ENCODE peak calls at places on chromosomes 3 and 15, in eight cellular contexts. One of them, this sample, is unnamed. For H3K27me3, the result is how much of the 10 kb centered on the place peaks cover.

GRCh38 chr15:86036243-86036642 is 43.4 kb upstream of the AGBL1 start:
- DNase-seq in heart left ventricle: no peak
- DNase-seq in AG04450: no peak
- DNase-seq in CD8-positive, alpha-beta T cell: no peak
- DNase-seq in uterus: no peak
- DNase-seq in right cardiac atrium: no peak
- DNase-seq in neuronal stem cell: no peak
- DNase-seq in tibial artery: no peak
- DNase-seq in this sample: no peak

GRCh38 chr15:82647835-82648256 is 683 bp upstream of the CPEB1 start:
- DNase-seq in heart left ventricle: no peak
- DNase-seq in AG04450: no peak
- DNase-seq in CD8-positive, alpha-beta T cell: peak
- DNase-seq in uterus: peak
- DNase-seq in right cardiac atrium: no peak
- DNase-seq in neuronal stem cell: no peak
- DNase-seq in tibial artery: no peak
- DNase-seq in this sample: no peak

GRCh38 chr3:54888162-54888561 is 39.7 kb downstream of the LRTM1 start:
- DNase-seq in heart left ventricle: no peak
- DNase-seq in AG04450: no peak
- DNase-seq in CD8-positive, alpha-beta T cell: no peak
- DNase-seq in uterus: no peak
- DNase-seq in right cardiac atrium: no peak
- DNase-seq in neuronal stem cell: no peak
- DNase-seq in tibial artery: no peak
- DNase-seq in this sample: no peak

GRCh38 chr3:5197470-5198312 is 10.2 kb downstream of the EDEM1 start:
- DNase-seq in heart left ventricle: no peak
- DNase-seq in AG04450: no peak
- DNase-seq in CD8-positive, alpha-beta T cell: no peak
- DNase-seq in uterus: no peak
- DNase-seq in right cardiac atrium: no peak
- DNase-seq in neuronal stem cell: no peak
- DNase-seq in tibial artery: no peak
- DNase-seq in this sample: no peak

GRCh38 chr3:42545284-42545900 is 36.4 kb downstream of the SEC22C start:
- DNase-seq in heart left ventricle: no peak
- DNase-seq in AG04450: no peak
- DNase-seq in CD8-positive, alpha-beta T cell: no peak
- DNase-seq in uterus: no peak
- DNase-seq in right cardiac atrium: no peak
- DNase-seq in neuronal stem cell: no peak
- DNase-seq in tibial artery: no peak
- DNase-seq in this sample: no peak

GRCh38 chr3:2870714-2871353 is 239.3 kb downstream of the IL5RA start:
- DNase-seq in heart left ventricle: no peak
- DNase-seq in AG04450: no peak
- DNase-seq in CD8-positive, alpha-beta T cell: no peak
- DNase-seq in uterus: no peak
- DNase-seq in right cardiac atrium: no peak
- DNase-seq in neuronal stem cell: no peak
- DNase-seq in tibial artery: no peak
- DNase-seq in this sample: no peak

GRCh38 chr3:12812812-12813211 is 16.3 kb downstream of the CAND2 start:
- DNase-seq in heart left ventricle: no peak
- DNase-seq in AG04450: no peak
- DNase-seq in CD8-positive, alpha-beta T cell: no peak
- DNase-seq in uterus: no peak
- DNase-seq in right cardiac atrium: no peak
- DNase-seq in neuronal stem cell: no peak
- DNase-seq in tibial artery: no peak
- DNase-seq in this sample: no peak

GRCh38 chr3:23017800-23018199 is 185.3 kb upstream of the UBE2E2 start:
- DNase-seq in heart left ventricle: no peak
- DNase-seq in AG04450: no peak
- DNase-seq in CD8-positive, alpha-beta T cell: no peak
- DNase-seq in uterus: no peak
- DNase-seq in right cardiac atrium: no peak
- DNase-seq in neuronal stem cell: no peak
- DNase-seq in tibial artery: no peak
- DNase-seq in this sample: no peak

GRCh38 chr3:184523825-184524615 is 37.6 kb upstream of the EPHB3 start:
- DNase-seq in heart left ventricle: no peak
- DNase-seq in AG04450: no peak
- DNase-seq in CD8-positive, alpha-beta T cell: no peak
- DNase-seq in uterus: peak
- DNase-seq in right cardiac atrium: no peak
- DNase-seq in neuronal stem cell: no peak
- DNase-seq in tibial artery: no peak
- DNase-seq in this sample: no peak

GRCh38 chr3:41940393-41940792 is 21.5 kb downstream of the ULK4 start:
- DNase-seq in heart left ventricle: no peak
- DNase-seq in AG04450: no peak
- DNase-seq in CD8-positive, alpha-beta T cell: no peak
- DNase-seq in uterus: no peak
- DNase-seq in right cardiac atrium: no peak
- DNase-seq in neuronal stem cell: no peak
- DNase-seq in tibial artery: no peak
- DNase-seq in this sample: no peak

GRCh38 chr3:149535395-149535685 is 60.8 kb downstream of the TM4SF4 start:
- DNase-seq in heart left ventricle: no peak
- DNase-seq in AG04450: no peak
- DNase-seq in CD8-positive, alpha-beta T cell: no peak
- DNase-seq in uterus: no peak
- DNase-seq in right cardiac atrium: no peak
- DNase-seq in neuronal stem cell: no peak
- DNase-seq in tibial artery: no peak
- DNase-seq in this sample: no peak

GRCh38 chr3:44509985-44510360 is 32.5 kb upstream of the ZNF445 start:
- DNase-seq in heart left ventricle: no peak
- DNase-seq in AG04450: no peak
- DNase-seq in CD8-positive, alpha-beta T cell: no peak
- DNase-seq in uterus: no peak
- DNase-seq in right cardiac atrium: no peak
- DNase-seq in neuronal stem cell: peak
- DNase-seq in tibial artery: no peak
- DNase-seq in this sample: no peak

GRCh38 chr3:12143949-12144504 is 14.7 kb downstream of the TIMP4 start:
- DNase-seq in heart left ventricle: peak
- DNase-seq in AG04450: peak
- DNase-seq in CD8-positive, alpha-beta T cell: no peak
- DNase-seq in uterus: peak
- DNase-seq in right cardiac atrium: peak
- DNase-seq in neuronal stem cell: no peak
- DNase-seq in tibial artery: peak
- DNase-seq in this sample: peak

GRCh38 chr3:16060945-16061344 is 113.5 kb upstream of the GALNT15 start:
- DNase-seq in heart left ventricle: no peak
- DNase-seq in AG04450: peak
- DNase-seq in CD8-positive, alpha-beta T cell: no peak
- DNase-seq in uterus: peak
- DNase-seq in right cardiac atrium: peak
- DNase-seq in neuronal stem cell: no peak
- DNase-seq in tibial artery: peak
- DNase-seq in this sample: no peak

GRCh38 chr3:109339714-109340648 is 2.6 kb upstream of the DPPA4 start:
- DNase-seq in heart left ventricle: no peak
- DNase-seq in AG04450: no peak
- DNase-seq in CD8-positive, alpha-beta T cell: no peak
- DNase-seq in uterus: no peak
- DNase-seq in right cardiac atrium: no peak
- DNase-seq in neuronal stem cell: no peak
- DNase-seq in tibial artery: no peak
- DNase-seq in this sample: no peak

GRCh38 chr3:48601622-48601994 is 6.5 kb upstream of the COL7A1 start:
- DNase-seq in heart left ventricle: peak
- DNase-seq in AG04450: no peak
- DNase-seq in CD8-positive, alpha-beta T cell: no peak
- DNase-seq in uterus: no peak
- DNase-seq in right cardiac atrium: peak
- DNase-seq in neuronal stem cell: no peak
- DNase-seq in tibial artery: no peak
- DNase-seq in this sample: no peak

GRCh38 chr15:63402498-63403253 is 21.0 kb upstream of the CA12 start:
- DNase-seq in heart left ventricle: no peak
- DNase-seq in AG04450: no peak
- DNase-seq in CD8-positive, alpha-beta T cell: no peak
- DNase-seq in uterus: no peak
- DNase-seq in right cardiac atrium: no peak
- DNase-seq in neuronal stem cell: peak
- DNase-seq in tibial artery: no peak
- DNase-seq in this sample: no peak

GRCh38 chr3:37712387-37712786 is 149.3 kb upstream of the CTDSPL start:
- DNase-seq in heart left ventricle: no peak
- DNase-seq in AG04450: no peak
- DNase-seq in CD8-positive, alpha-beta T cell: no peak
- DNase-seq in uterus: no peak
- DNase-seq in right cardiac atrium: no peak
- DNase-seq in neuronal stem cell: no peak
- DNase-seq in tibial artery: no peak
- DNase-seq in this sample: no peak

GRCh38 chr3:37715358-37715757 is 146.3 kb upstream of the CTDSPL start:
- DNase-seq in heart left ventricle: no peak
- DNase-seq in AG04450: no peak
- DNase-seq in CD8-positive, alpha-beta T cell: no peak
- DNase-seq in uterus: no peak
- DNase-seq in right cardiac atrium: no peak
- DNase-seq in neuronal stem cell: no peak
- DNase-seq in tibial artery: peak
- DNase-seq in this sample: no peak

GRCh38 chr3:37711721-37712120 is 150.0 kb upstream of the CTDSPL start:
- DNase-seq in heart left ventricle: no peak
- DNase-seq in AG04450: no peak
- DNase-seq in CD8-positive, alpha-beta T cell: no peak
- DNase-seq in uterus: no peak
- DNase-seq in right cardiac atrium: no peak
- DNase-seq in neuronal stem cell: no peak
- DNase-seq in tibial artery: peak
- DNase-seq in this sample: no peak

GRCh38 chr3:37713820-37714204 is 147.9 kb upstream of the CTDSPL start:
- DNase-seq in heart left ventricle: no peak
- DNase-seq in AG04450: no peak
- DNase-seq in CD8-positive, alpha-beta T cell: no peak
- DNase-seq in uterus: no peak
- DNase-seq in right cardiac atrium: no peak
- DNase-seq in neuronal stem cell: no peak
- DNase-seq in tibial artery: peak
- DNase-seq in this sample: no peak

DNA sequence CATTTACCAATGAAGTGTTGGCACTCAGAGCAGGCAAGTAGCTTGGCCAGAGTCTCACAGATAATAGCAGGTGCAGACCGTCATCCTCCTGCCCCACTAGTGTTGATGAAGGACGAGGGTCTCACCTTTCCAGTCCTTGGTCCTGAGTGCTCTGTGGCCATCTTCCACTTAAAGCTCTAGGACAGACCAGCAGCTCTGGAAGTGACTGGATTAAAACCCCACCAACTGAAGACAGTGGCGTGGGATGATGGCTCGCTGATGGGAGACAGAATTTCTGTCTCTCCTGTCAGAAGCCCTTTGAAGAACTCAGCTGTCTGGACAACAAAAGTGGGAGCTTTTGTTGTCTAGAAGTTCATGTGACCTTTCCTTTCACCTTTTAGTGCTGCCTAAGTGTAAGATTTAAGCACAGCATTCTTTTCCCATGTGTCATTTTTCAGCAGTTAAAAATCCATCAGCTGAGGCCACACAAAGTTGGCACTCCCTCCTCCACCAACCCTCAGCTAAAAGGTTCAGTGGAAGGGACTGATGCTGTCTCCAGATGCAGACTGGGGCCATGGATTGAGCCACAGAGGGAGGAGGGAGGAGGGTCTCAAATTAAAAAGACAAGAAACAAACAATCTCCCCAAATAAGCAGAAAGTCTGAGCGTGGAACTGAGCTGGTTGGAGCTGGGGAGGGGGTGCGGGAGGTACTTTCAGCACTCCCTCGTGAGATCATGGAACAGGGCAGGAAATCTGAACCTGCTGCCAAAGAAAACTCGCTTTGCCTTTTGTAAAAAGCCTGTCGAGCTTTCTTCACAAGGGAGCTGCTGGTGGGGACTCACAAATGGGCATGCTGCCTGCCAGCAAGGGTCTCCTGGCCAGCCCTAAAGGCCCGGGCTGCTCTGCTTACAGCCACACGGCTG is 148.5 kb upstream of the CTDSPL start:
- DNase-seq in heart left ventricle: peak
- DNase-seq in AG04450: no peak
- DNase-seq in CD8-positive, alpha-beta T cell: no peak
- DNase-seq in uterus: peak
- DNase-seq in right cardiac atrium: peak
- DNase-seq in neuronal stem cell: peak
- DNase-seq in tibial artery: peak
- DNase-seq in this sample: no peak
- H3K27me3 ChIP-seq in heart left ventricle: under half
- H3K27me3 ChIP-seq in AG04450: under half
- H3K27me3 ChIP-seq in CD8-positive, alpha-beta T cell: under half
- H3K27me3 ChIP-seq in uterus: under half
- H3K27me3 ChIP-seq in right cardiac atrium: under half
- H3K27me3 ChIP-seq in neuronal stem cell: under half
- H3K27me3 ChIP-seq in tibial artery: under half
- H3K27me3 ChIP-seq in this sample: under half

GRCh38 chr15:66713843-66714508 is 11.9 kb downstream of the SMAD6 start:
- DNase-seq in heart left ventricle: no peak
- DNase-seq in AG04450: no peak
- DNase-seq in CD8-positive, alpha-beta T cell: no peak
- DNase-seq in uterus: no peak
- DNase-seq in right cardiac atrium: no peak
- DNase-seq in neuronal stem cell: no peak
- DNase-seq in tibial artery: no peak
- DNase-seq in this sample: no peak
- H3K27ac ChIP-seq in heart left ventricle: no peak
- H3K27ac ChIP-seq in AG04450: no peak
- H3K27ac ChIP-seq in CD8-positive, alpha-beta T cell: no peak
- H3K27ac ChIP-seq in uterus: no peak
- H3K27ac ChIP-seq in right cardiac atrium: peak
- H3K27ac ChIP-seq in neuronal stem cell: no peak
- H3K27ac ChIP-seq in tibial artery: peak
- H3K27ac ChIP-seq in this sample: no peak

GRCh38 chr3:32021748-32022147 is 40.2 kb downstream of the ZNF860 start:
- DNase-seq in heart left ventricle: no peak
- DNase-seq in AG04450: no peak
- DNase-seq in CD8-positive, alpha-beta T cell: no peak
- DNase-seq in uterus: no peak
- DNase-seq in right cardiac atrium: no peak
- DNase-seq in neuronal stem cell: no peak
- DNase-seq in tibial artery: no peak
- DNase-seq in this sample: no peak
- H3K27me3 ChIP-seq in heart left ventricle: under half
- H3K27me3 ChIP-seq in AG04450: under half
- H3K27me3 ChIP-seq in CD8-positive, alpha-beta T cell: under half
- H3K27me3 ChIP-seq in uterus: under half
- H3K27me3 ChIP-seq in right cardiac atrium: under half
- H3K27me3 ChIP-seq in neuronal stem cell: under half
- H3K27me3 ChIP-seq in tibial artery: under half
- H3K27me3 ChIP-seq in this sample: under half

DNA sequence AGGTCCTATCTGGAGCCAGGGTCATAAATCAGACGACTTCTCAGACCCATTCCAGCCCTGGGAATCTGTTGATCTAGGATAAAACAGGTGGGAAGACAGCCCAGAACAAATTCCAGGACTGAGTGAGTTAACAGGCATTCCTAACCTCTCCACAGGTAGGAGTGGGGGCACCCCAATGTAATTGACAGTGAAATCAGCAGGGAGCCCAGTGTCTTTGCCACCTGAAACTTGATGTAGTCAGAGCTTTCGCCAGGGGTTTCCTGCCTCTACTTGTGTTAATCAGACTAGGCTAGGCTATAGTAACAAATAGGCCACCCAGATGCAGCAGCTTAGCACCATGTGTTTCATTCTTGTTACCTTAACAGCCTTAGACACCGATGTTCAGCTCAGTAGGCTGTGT is 2.7 kb upstream of the HEG1 start:
- DNase-seq in heart left ventricle: no peak
- DNase-seq in AG04450: no peak
- DNase-seq in CD8-positive, alpha-beta T cell: no peak
- DNase-seq in uterus: no peak
- DNase-seq in right cardiac atrium: no peak
- DNase-seq in neuronal stem cell: no peak
- DNase-seq in tibial artery: no peak
- DNase-seq in this sample: no peak
- H3K27ac ChIP-seq in heart left ventricle: no peak
- H3K27ac ChIP-seq in AG04450: no peak
- H3K27ac ChIP-seq in CD8-positive, alpha-beta T cell: no peak
- H3K27ac ChIP-seq in uterus: peak
- H3K27ac ChIP-seq in right cardiac atrium: peak
- H3K27ac ChIP-seq in neuronal stem cell: no peak
- H3K27ac ChIP-seq in tibial artery: peak
- H3K27ac ChIP-seq in this sample: no peak

This sample was measured in left lung.